ENCODE peak calls at places on chromosomes 16 and 17, in nine cellular contexts. One of them, this sample, is unnamed.

GRCh38 chr16:49617016-49617569 is 238.8 kb downstream of the ZNF423 start:
- DNase-seq in hypothalamus: no peak
- DNase-seq in lower leg skin: no peak
- DNase-seq in HCT116: no peak
- DNase-seq in A172: no peak
- DNase-seq in neuronal stem cell: no peak
- DNase-seq in stimulated activated CD8-positive, alpha-beta memory T cell treated with anti-CD3 and anti-CD28 coated beads, Interleukin-12 subunit alpha, Interleukin-12 subunit beta, amount 100 ng/mL, for 1 hour: no peak
- DNase-seq in A673: no peak
- DNase-seq in heart left ventricle: no peak
- DNase-seq in this sample: no peak

GRCh38 chr16:66634527-66635196 is 30.2 kb downstream of the CMTM3 start:
- DNase-seq in heart left ventricle: peak
- DNase-seq in HCT116: no peak
- DNase-seq in A673: no peak
- DNase-seq in hypothalamus: no peak
- DNase-seq in A172: no peak
- DNase-seq in stimulated activated CD8-positive, alpha-beta memory T cell treated with anti-CD3 and anti-CD28 coated beads, Interleukin-12 subunit alpha, Interleukin-12 subunit beta, amount 100 ng/mL, for 1 hour: no peak
- DNase-seq in lower leg skin: no peak
- DNase-seq in neuronal stem cell: no peak
- DNase-seq in this sample: no peak

GRCh38 chr16:86722970-86723369 is 144.6 kb downstream of the FOXL1 start:
- DNase-seq in stimulated activated CD8-positive, alpha-beta memory T cell treated with anti-CD3 and anti-CD28 coated beads, Interleukin-12 subunit alpha, Interleukin-12 subunit beta, amount 100 ng/mL, for 1 hour: no peak
- DNase-seq in lower leg skin: no peak
- DNase-seq in A673: no peak
- DNase-seq in hypothalamus: no peak
- DNase-seq in A172: no peak
- DNase-seq in HCT116: no peak
- DNase-seq in heart left ventricle: no peak
- DNase-seq in neuronal stem cell: no peak
- DNase-seq in this sample: no peak

GRCh38 chr17:75124041-75124818 is 7.3 kb downstream of the NT5C start:
- DNase-seq in heart left ventricle: peak
- DNase-seq in hypothalamus: no peak
- DNase-seq in A673: no peak
- DNase-seq in A172: peak
- DNase-seq in HCT116: peak
- DNase-seq in lower leg skin: peak
- DNase-seq in neuronal stem cell: no peak
- DNase-seq in stimulated activated CD8-positive, alpha-beta memory T cell treated with anti-CD3 and anti-CD28 coated beads, Interleukin-12 subunit alpha, Interleukin-12 subunit beta, amount 100 ng/mL, for 1 hour: peak
- DNase-seq in this sample: peak

GRCh38 chr16:85086347-85087291 is 25.7 kb downstream of the CIBAR2 start:
- DNase-seq in neuronal stem cell: no peak
- DNase-seq in heart left ventricle: peak
- DNase-seq in stimulated activated CD8-positive, alpha-beta memory T cell treated with anti-CD3 and anti-CD28 coated beads, Interleukin-12 subunit alpha, Interleukin-12 subunit beta, amount 100 ng/mL, for 1 hour: peak
- DNase-seq in lower leg skin: peak
- DNase-seq in A172: peak
- DNase-seq in HCT116: peak
- DNase-seq in A673: peak
- DNase-seq in hypothalamus: peak
- DNase-seq in this sample: peak

GRCh38 chr17:21019976-21020575 is 22.7 kb downstream of the USP22 start:
- DNase-seq in heart left ventricle: no peak
- DNase-seq in lower leg skin: no peak
- DNase-seq in A172: no peak
- DNase-seq in HCT116: no peak
- DNase-seq in neuronal stem cell: no peak
- DNase-seq in stimulated activated CD8-positive, alpha-beta memory T cell treated with anti-CD3 and anti-CD28 coated beads, Interleukin-12 subunit alpha, Interleukin-12 subunit beta, amount 100 ng/mL, for 1 hour: peak
- DNase-seq in A673: peak
- DNase-seq in hypothalamus: peak
- DNase-seq in this sample: peak

GRCh38 chr16:67431077-67431804 is at the start of gene HSD11B2:
- DNase-seq in stimulated activated CD8-positive, alpha-beta memory T cell treated with anti-CD3 and anti-CD28 coated beads, Interleukin-12 subunit alpha, Interleukin-12 subunit beta, amount 100 ng/mL, for 1 hour: no peak
- DNase-seq in A673: peak
- DNase-seq in heart left ventricle: no peak
- DNase-seq in neuronal stem cell: peak
- DNase-seq in A172: no peak
- DNase-seq in lower leg skin: no peak
- DNase-seq in hypothalamus: peak
- DNase-seq in HCT116: peak
- DNase-seq in this sample: peak

GRCh38 chr17:7217113-7217987 is 2.3 kb downstream of the DLG4 start:
- DNase-seq in A673: peak
- DNase-seq in lower leg skin: no peak
- DNase-seq in stimulated activated CD8-positive, alpha-beta memory T cell treated with anti-CD3 and anti-CD28 coated beads, Interleukin-12 subunit alpha, Interleukin-12 subunit beta, amount 100 ng/mL, for 1 hour: no peak
- DNase-seq in HCT116: no peak
- DNase-seq in heart left ventricle: peak
- DNase-seq in neuronal stem cell: no peak
- DNase-seq in hypothalamus: peak
- DNase-seq in A172: peak
- DNase-seq in this sample: peak

GRCh38 chr16:3089717-3090592 is 9.1 kb downstream of the ZSCAN10 start:
- DNase-seq in HCT116: no peak
- DNase-seq in stimulated activated CD8-positive, alpha-beta memory T cell treated with anti-CD3 and anti-CD28 coated beads, Interleukin-12 subunit alpha, Interleukin-12 subunit beta, amount 100 ng/mL, for 1 hour: no peak
- DNase-seq in hypothalamus: no peak
- DNase-seq in lower leg skin: no peak
- DNase-seq in A673: no peak
- DNase-seq in A172: no peak
- DNase-seq in heart left ventricle: no peak
- DNase-seq in neuronal stem cell: no peak
- DNase-seq in this sample: no peak

GRCh38 chr17:28528329-28529011 is 22.3 kb downstream of the FOXN1 start:
- DNase-seq in A172: peak
- DNase-seq in hypothalamus: no peak
- DNase-seq in neuronal stem cell: no peak
- DNase-seq in HCT116: no peak
- DNase-seq in lower leg skin: no peak
- DNase-seq in heart left ventricle: no peak
- DNase-seq in A673: no peak
- DNase-seq in stimulated activated CD8-positive, alpha-beta memory T cell treated with anti-CD3 and anti-CD28 coated beads, Interleukin-12 subunit alpha, Interleukin-12 subunit beta, amount 100 ng/mL, for 1 hour: no peak
- DNase-seq in this sample: no peak

GRCh38 chr17:77227461-77228223 is 86.9 kb downstream of the SEC14L1 start:
- DNase-seq in A172: no peak
- DNase-seq in A673: no peak
- DNase-seq in neuronal stem cell: no peak
- DNase-seq in stimulated activated CD8-positive, alpha-beta memory T cell treated with anti-CD3 and anti-CD28 coated beads, Interleukin-12 subunit alpha, Interleukin-12 subunit beta, amount 100 ng/mL, for 1 hour: no peak
- DNase-seq in lower leg skin: no peak
- DNase-seq in heart left ventricle: no peak
- DNase-seq in hypothalamus: no peak
- DNase-seq in HCT116: no peak
- DNase-seq in this sample: no peak

GRCh38 chr16:85607331-85607765 is 5.8 kb upstream of the GSE1 start:
- DNase-seq in heart left ventricle: no peak
- DNase-seq in stimulated activated CD8-positive, alpha-beta memory T cell treated with anti-CD3 and anti-CD28 coated beads, Interleukin-12 subunit alpha, Interleukin-12 subunit beta, amount 100 ng/mL, for 1 hour: no peak
- DNase-seq in A673: peak
- DNase-seq in lower leg skin: no peak
- DNase-seq in HCT116: no peak
- DNase-seq in A172: no peak
- DNase-seq in neuronal stem cell: peak
- DNase-seq in hypothalamus: no peak
- DNase-seq in this sample: peak

GRCh38 chr16:4411684-4412083 is 4.7 kb downstream of the CORO7 start:
- DNase-seq in heart left ventricle: peak
- DNase-seq in lower leg skin: no peak
- DNase-seq in A172: no peak
- DNase-seq in stimulated activated CD8-positive, alpha-beta memory T cell treated with anti-CD3 and anti-CD28 coated beads, Interleukin-12 subunit alpha, Interleukin-12 subunit beta, amount 100 ng/mL, for 1 hour: no peak
- DNase-seq in neuronal stem cell: no peak
- DNase-seq in HCT116: no peak
- DNase-seq in A673: no peak
- DNase-seq in hypothalamus: peak
- DNase-seq in this sample: no peak

GRCh38 chr17:21034350-21035235 is 8.2 kb downstream of the USP22 start:
- DNase-seq in A673: no peak
- DNase-seq in neuronal stem cell: no peak
- DNase-seq in stimulated activated CD8-positive, alpha-beta memory T cell treated with anti-CD3 and anti-CD28 coated beads, Interleukin-12 subunit alpha, Interleukin-12 subunit beta, amount 100 ng/mL, for 1 hour: peak
- DNase-seq in hypothalamus: peak
- DNase-seq in HCT116: no peak
- DNase-seq in heart left ventricle: no peak
- DNase-seq in lower leg skin: no peak
- DNase-seq in A172: peak
- DNase-seq in this sample: no peak

GRCh38 chr17:58052951-58053715 is 30.1 kb upstream of the DYNLL2 start:
- DNase-seq in A673: no peak
- DNase-seq in hypothalamus: no peak
- DNase-seq in neuronal stem cell: no peak
- DNase-seq in A172: no peak
- DNase-seq in lower leg skin: no peak
- DNase-seq in heart left ventricle: no peak
- DNase-seq in stimulated activated CD8-positive, alpha-beta memory T cell treated with anti-CD3 and anti-CD28 coated beads, Interleukin-12 subunit alpha, Interleukin-12 subunit beta, amount 100 ng/mL, for 1 hour: no peak
- DNase-seq in HCT116: no peak
- DNase-seq in this sample: no peak

GRCh38 chr16:1826691-1827573 is at the start of the genes FAHD1 and HAGH:
- DNase-seq in heart left ventricle: peak
- DNase-seq in lower leg skin: peak
- DNase-seq in hypothalamus: peak
- DNase-seq in stimulated activated CD8-positive, alpha-beta memory T cell treated with anti-CD3 and anti-CD28 coated beads, Interleukin-12 subunit alpha, Interleukin-12 subunit beta, amount 100 ng/mL, for 1 hour: peak
- DNase-seq in A673: peak
- DNase-seq in HCT116: peak
- DNase-seq in neuronal stem cell: peak
- DNase-seq in A172: peak
- DNase-seq in this sample: peak

GRCh38 chr16:67433131-67433719 is 2.3 kb downstream of the HSD11B2 start:
- DNase-seq in neuronal stem cell: no peak
- DNase-seq in lower leg skin: no peak
- DNase-seq in hypothalamus: no peak
- DNase-seq in A172: no peak
- DNase-seq in stimulated activated CD8-positive, alpha-beta memory T cell treated with anti-CD3 and anti-CD28 coated beads, Interleukin-12 subunit alpha, Interleukin-12 subunit beta, amount 100 ng/mL, for 1 hour: no peak
- DNase-seq in HCT116: no peak
- DNase-seq in A673: no peak
- DNase-seq in heart left ventricle: no peak
- DNase-seq in this sample: no peak

GRCh38 chr17:82097187-82097918 is 683 bp downstream of the FASN start:
- DNase-seq in HCT116: no peak
- DNase-seq in neuronal stem cell: no peak
- DNase-seq in lower leg skin: no peak
- DNase-seq in stimulated activated CD8-positive, alpha-beta memory T cell treated with anti-CD3 and anti-CD28 coated beads, Interleukin-12 subunit alpha, Interleukin-12 subunit beta, amount 100 ng/mL, for 1 hour: no peak
- DNase-seq in A172: peak
- DNase-seq in A673: no peak
- DNase-seq in heart left ventricle: no peak
- DNase-seq in hypothalamus: peak
- DNase-seq in this sample: peak

GRCh38 chr17:8629371-8630226 is 926 bp downstream of the MYH10 start:
- DNase-seq in A172: no peak
- DNase-seq in heart left ventricle: peak
- DNase-seq in A673: peak
- DNase-seq in HCT116: no peak
- DNase-seq in hypothalamus: peak
- DNase-seq in stimulated activated CD8-positive, alpha-beta memory T cell treated with anti-CD3 and anti-CD28 coated beads, Interleukin-12 subunit alpha, Interleukin-12 subunit beta, amount 100 ng/mL, for 1 hour: no peak
- DNase-seq in neuronal stem cell: no peak
- DNase-seq in lower leg skin: peak
- DNase-seq in this sample: peak

GRCh38 chr16:35200662-35201061 is 1741.2 kb downstream of the TP53TG3F start:
- DNase-seq in A673: no peak
- DNase-seq in heart left ventricle: no peak
- DNase-seq in stimulated activated CD8-positive, alpha-beta memory T cell treated with anti-CD3 and anti-CD28 coated beads, Interleukin-12 subunit alpha, Interleukin-12 subunit beta, amount 100 ng/mL, for 1 hour: no peak
- DNase-seq in neuronal stem cell: no peak
- DNase-seq in lower leg skin: no peak
- DNase-seq in HCT116: no peak
- DNase-seq in hypothalamus: no peak
- DNase-seq in A172: no peak
- DNase-seq in this sample: no peak

GRCh38 chr17:73595931-73596330 is 48.3 kb downstream of the SDK2 start:
- DNase-seq in A673: no peak
- DNase-seq in neuronal stem cell: no peak
- DNase-seq in stimulated activated CD8-positive, alpha-beta memory T cell treated with anti-CD3 and anti-CD28 coated beads, Interleukin-12 subunit alpha, Interleukin-12 subunit beta, amount 100 ng/mL, for 1 hour: no peak
- DNase-seq in heart left ventricle: no peak
- DNase-seq in hypothalamus: no peak
- DNase-seq in A172: no peak
- DNase-seq in HCT116: no peak
- DNase-seq in lower leg skin: no peak
- DNase-seq in this sample: no peak

GRCh38 chr17:57481901-57482300 is 225.6 kb downstream of the MSI2 start:
- DNase-seq in hypothalamus: no peak
- DNase-seq in A172: peak
- DNase-seq in neuronal stem cell: no peak
- DNase-seq in HCT116: no peak
- DNase-seq in lower leg skin: no peak
- DNase-seq in A673: peak
- DNase-seq in stimulated activated CD8-positive, alpha-beta memory T cell treated with anti-CD3 and anti-CD28 coated beads, Interleukin-12 subunit alpha, Interleukin-12 subunit beta, amount 100 ng/mL, for 1 hour: no peak
- DNase-seq in heart left ventricle: no peak
- DNase-seq in this sample: no peak

GRCh38 chr16:81429045-81429521 is 15.5 kb upstream of the CMIP start:
- DNase-seq in neuronal stem cell: no peak
- DNase-seq in hypothalamus: peak
- DNase-seq in stimulated activated CD8-positive, alpha-beta memory T cell treated with anti-CD3 and anti-CD28 coated beads, Interleukin-12 subunit alpha, Interleukin-12 subunit beta, amount 100 ng/mL, for 1 hour: no peak
- DNase-seq in heart left ventricle: no peak
- DNase-seq in A673: peak
- DNase-seq in A172: peak
- DNase-seq in lower leg skin: no peak
- DNase-seq in HCT116: peak
- DNase-seq in this sample: peak

GRCh38 chr17:75087558-75088453 is at the start of gene SLC16A5:
- DNase-seq in stimulated activated CD8-positive, alpha-beta memory T cell treated with anti-CD3 and anti-CD28 coated beads, Interleukin-12 subunit alpha, Interleukin-12 subunit beta, amount 100 ng/mL, for 1 hour: no peak
- DNase-seq in neuronal stem cell: peak
- DNase-seq in HCT116: peak
- DNase-seq in lower leg skin: peak
- DNase-seq in A673: peak
- DNase-seq in hypothalamus: peak
- DNase-seq in A172: no peak
- DNase-seq in heart left ventricle: peak
- DNase-seq in this sample: peak

GRCh38 chr16:31505483-31505882 is 2.7 kb downstream of the RUSF1 start:
- DNase-seq in hypothalamus: no peak
- DNase-seq in stimulated activated CD8-positive, alpha-beta memory T cell treated with anti-CD3 and anti-CD28 coated beads, Interleukin-12 subunit alpha, Interleukin-12 subunit beta, amount 100 ng/mL, for 1 hour: no peak
- DNase-seq in heart left ventricle: no peak
- DNase-seq in A172: no peak
- DNase-seq in HCT116: no peak
- DNase-seq in neuronal stem cell: no peak
- DNase-seq in A673: no peak
- DNase-seq in lower leg skin: no peak
- DNase-seq in this sample: no peak

GRCh38 chr17:80718428-80718827 is 173.8 kb downstream of the RPTOR start:
- DNase-seq in neuronal stem cell: no peak
- DNase-seq in heart left ventricle: no peak
- DNase-seq in hypothalamus: peak
- DNase-seq in A673: peak
- DNase-seq in lower leg skin: no peak
- DNase-seq in A172: no peak
- DNase-seq in stimulated activated CD8-positive, alpha-beta memory T cell treated with anti-CD3 and anti-CD28 coated beads, Interleukin-12 subunit alpha, Interleukin-12 subunit beta, amount 100 ng/mL, for 1 hour: no peak
- DNase-seq in HCT116: no peak
- DNase-seq in this sample: no peak

GRCh38 chr16:27436065-27436464 is 34.1 kb downstream of the IL21R start:
- DNase-seq in heart left ventricle: no peak
- DNase-seq in A172: no peak
- DNase-seq in stimulated activated CD8-positive, alpha-beta memory T cell treated with anti-CD3 and anti-CD28 coated beads, Interleukin-12 subunit alpha, Interleukin-12 subunit beta, amount 100 ng/mL, for 1 hour: no peak
- DNase-seq in HCT116: no peak
- DNase-seq in neuronal stem cell: no peak
- DNase-seq in lower leg skin: peak
- DNase-seq in A673: no peak
- DNase-seq in hypothalamus: no peak
- DNase-seq in this sample: no peak

GRCh38 chr16:89785523-89786155 is 30.8 kb downstream of the FANCA start:
- DNase-seq in hypothalamus: no peak
- DNase-seq in lower leg skin: no peak
- DNase-seq in HCT116: no peak
- DNase-seq in A172: no peak
- DNase-seq in A673: no peak
- DNase-seq in stimulated activated CD8-positive, alpha-beta memory T cell treated with anti-CD3 and anti-CD28 coated beads, Interleukin-12 subunit alpha, Interleukin-12 subunit beta, amount 100 ng/mL, for 1 hour: peak
- DNase-seq in neuronal stem cell: no peak
- DNase-seq in heart left ventricle: no peak
- DNase-seq in this sample: no peak

GRCh38 chr16:87734644-87735043 is 31.1 kb downstream of the KLHDC4 start:
- DNase-seq in stimulated activated CD8-positive, alpha-beta memory T cell treated with anti-CD3 and anti-CD28 coated beads, Interleukin-12 subunit alpha, Interleukin-12 subunit beta, amount 100 ng/mL, for 1 hour: no peak
- DNase-seq in HCT116: no peak
- DNase-seq in A172: no peak
- DNase-seq in heart left ventricle: no peak
- DNase-seq in neuronal stem cell: no peak
- DNase-seq in hypothalamus: no peak
- DNase-seq in A673: peak
- DNase-seq in lower leg skin: no peak
- DNase-seq in this sample: no peak

GRCh38 chr17:44968225-44969143 is at the start of gene C1QL1:
- DNase-seq in stimulated activated CD8-positive, alpha-beta memory T cell treated with anti-CD3 and anti-CD28 coated beads, Interleukin-12 subunit alpha, Interleukin-12 subunit beta, amount 100 ng/mL, for 1 hour: peak
- DNase-seq in neuronal stem cell: peak
- DNase-seq in heart left ventricle: peak
- DNase-seq in A673: peak
- DNase-seq in lower leg skin: peak
- DNase-seq in A172: peak
- DNase-seq in HCT116: peak
- DNase-seq in hypothalamus: peak
- DNase-seq in this sample: peak

GRCh38 chr17:49365667-49366066 is 3.6 kb upstream of the ZNF652 start:
- DNase-seq in A172: no peak
- DNase-seq in hypothalamus: peak
- DNase-seq in neuronal stem cell: no peak
- DNase-seq in stimulated activated CD8-positive, alpha-beta memory T cell treated with anti-CD3 and anti-CD28 coated beads, Interleukin-12 subunit alpha, Interleukin-12 subunit beta, amount 100 ng/mL, for 1 hour: no peak
- DNase-seq in HCT116: peak
- DNase-seq in A673: peak
- DNase-seq in heart left ventricle: peak
- DNase-seq in lower leg skin: no peak
- DNase-seq in this sample: peak